ENCODE peak calls at places on chromosomes 7 and 10, in five cellular contexts. One of them, this sample, is unnamed.

GRCh38 chr7:92634924-92635519 is 44.8 kb upstream of the FAM133B start:
- DNase-seq in HL-60: peak; percentile 14
- DNase-seq in CD8-positive, alpha-beta T cell: no peak
- DNase-seq in GM13977: no peak
- DNase-seq in esophagus squamous epithelium: no peak
- DNase-seq in this sample: no peak

GRCh38 chr10:123682477-123682876 is 16.3 kb downstream of the GPR26 start:
- DNase-seq in HL-60: no peak
- DNase-seq in esophagus squamous epithelium: no peak
- DNase-seq in CD8-positive, alpha-beta T cell: no peak
- DNase-seq in GM13977: no peak
- DNase-seq in this sample: no peak

GRCh38 chr10:78528749-78529204 is 495.1 kb downstream of the RPS24 start:
- DNase-seq in GM13977: no peak
- DNase-seq in HL-60: no peak
- DNase-seq in esophagus squamous epithelium: no peak
- DNase-seq in CD8-positive, alpha-beta T cell: no peak
- DNase-seq in this sample: no peak

GRCh38 chr10:72275351-72276012 is 1.8 kb downstream of the DDIT4 start:
- DNase-seq in CD8-positive, alpha-beta T cell: no peak
- DNase-seq in GM13977: no peak
- DNase-seq in HL-60: no peak
- DNase-seq in esophagus squamous epithelium: no peak
- DNase-seq in this sample: no peak

GRCh38 chr7:49400891-49401550 is 372.4 kb upstream of the VWC2 start:
- DNase-seq in GM13977: no peak
- DNase-seq in CD8-positive, alpha-beta T cell: no peak
- DNase-seq in HL-60: no peak
- DNase-seq in esophagus squamous epithelium: no peak
- DNase-seq in this sample: no peak

GRCh38 chr10:97347317-97347716 is 12.8 kb upstream of the FRAT2 start:
- DNase-seq in GM13977: no peak
- DNase-seq in HL-60: no peak
- DNase-seq in CD8-positive, alpha-beta T cell: no peak
- DNase-seq in esophagus squamous epithelium: no peak
- DNase-seq in this sample: no peak

GRCh38 chr7:84637568-84638338 is 443.2 kb upstream of the SEMA3A start:
- DNase-seq in CD8-positive, alpha-beta T cell: no peak
- DNase-seq in HL-60: no peak
- DNase-seq in GM13977: no peak
- DNase-seq in esophagus squamous epithelium: no peak
- DNase-seq in this sample: no peak

GRCh38 chr10:51445587-51445986 is 253.8 kb downstream of the CSTF2T start:
- DNase-seq in GM13977: no peak
- DNase-seq in esophagus squamous epithelium: no peak
- DNase-seq in CD8-positive, alpha-beta T cell: no peak
- DNase-seq in HL-60: no peak
- DNase-seq in this sample: no peak

GRCh38 chr10:87092356-87092860 is 2.2 kb downstream of the GLUD1 start:
- DNase-seq in GM13977: no peak
- DNase-seq in HL-60: no peak
- DNase-seq in CD8-positive, alpha-beta T cell: no peak
- DNase-seq in esophagus squamous epithelium: no peak
- DNase-seq in this sample: no peak

GRCh38 chr7:64890761-64891666 is 12.1 kb upstream of the ZNF273 start:
- DNase-seq in HL-60: no peak
- DNase-seq in CD8-positive, alpha-beta T cell: no peak
- DNase-seq in esophagus squamous epithelium: no peak
- DNase-seq in GM13977: no peak
- DNase-seq in this sample: no peak

GRCh38 chr7:114086491-114086905 is 167.7 kb upstream of the PPP1R3A start:
- DNase-seq in HL-60: no peak
- DNase-seq in GM13977: peak; percentile 59
- DNase-seq in esophagus squamous epithelium: no peak
- DNase-seq in CD8-positive, alpha-beta T cell: no peak
- DNase-seq in this sample: peak; percentile 22

GRCh38 chr7:125127304-125127703 is 197.7 kb upstream of the POT1 start:
- DNase-seq in CD8-positive, alpha-beta T cell: no peak
- DNase-seq in HL-60: no peak
- DNase-seq in esophagus squamous epithelium: no peak
- DNase-seq in GM13977: no peak
- DNase-seq in this sample: no peak

GRCh38 chr10:74096777-74097176 is 53.9 kb downstream of the AP3M1 start:
- DNase-seq in HL-60: no peak
- DNase-seq in esophagus squamous epithelium: no peak
- DNase-seq in CD8-positive, alpha-beta T cell: no peak
- DNase-seq in GM13977: peak; percentile 72
- DNase-seq in this sample: peak; percentile 57

GRCh38 chr10:97570789-97571536 is 1.6 kb upstream of the ANKRD2 start:
- DNase-seq in esophagus squamous epithelium: no peak
- DNase-seq in GM13977: no peak
- DNase-seq in CD8-positive, alpha-beta T cell: no peak
- DNase-seq in HL-60: no peak
- DNase-seq in this sample: no peak

GRCh38 chr10:1215862-1216575 is 159.8 kb downstream of the WDR37 start:
- DNase-seq in HL-60: no peak
- DNase-seq in CD8-positive, alpha-beta T cell: no peak
- DNase-seq in esophagus squamous epithelium: no peak
- DNase-seq in GM13977: no peak
- DNase-seq in this sample: no peak

GRCh38 chr7:115728518-115728917 is 302.0 kb downstream of the TFEC start:
- DNase-seq in HL-60: no peak
- DNase-seq in GM13977: no peak
- DNase-seq in esophagus squamous epithelium: no peak
- DNase-seq in CD8-positive, alpha-beta T cell: no peak
- DNase-seq in this sample: no peak

GRCh38 chr10:35684625-35685024 is 42.5 kb upstream of the FZD8 start:
- DNase-seq in CD8-positive, alpha-beta T cell: no peak
- DNase-seq in HL-60: no peak
- DNase-seq in esophagus squamous epithelium: no peak
- DNase-seq in GM13977: no peak
- DNase-seq in this sample: no peak